ENCODE peak calls at places on chromosomes 16 and 17, in nine cellular contexts. E is kidney, D is BE2C, W is body of pancreas, N is tibial nerve, O is epithelial cell of esophagus, J is IMR-90, F is fibroblast of pulmonary artery, K is ovary. R is an unnamed sample.

GRCh38 chr16:88638323-88639230 is at the start of gene IL17C:
- DNase-seq in E (no peak), J (no peak), K (no peak), N (no peak), W (peak; percentile 80), F (no peak), D (no peak), O (peak; percentile 30), R (no peak)

GRCh38 chr17:29143894-29144293 is 36.3 kb downstream of the MYO18A start:
- DNase-seq in W (no peak), E (no peak), F (no peak), N (no peak), D (peak; percentile 75), J (peak; percentile 28), K (no peak), O (no peak), R (no peak)

GRCh38 chr17:55722742-55723487 is at the start of gene TMEM100:
- DNase-seq in E (no peak), W (no peak), F (peak; percentile 86), K (peak; percentile 66), O (no peak), D (peak; percentile 51), N (peak; percentile 57), J (peak; percentile 78), R (no peak)

GRCh38 chr16:9904526-9904925 is 277.7 kb downstream of the GRIN2A start:
- DNase-seq in O (no peak), N (no peak), F (no peak), D (no peak), W (no peak), E (no peak), K (no peak), J (no peak), R (no peak)

GRCh38 chr17:51347851-51348584 is 87.7 kb downstream of the UTP18 start:
- DNase-seq in O (no peak), K (no peak), F (no peak), N (no peak), E (no peak), D (no peak), W (no peak), J (no peak), R (no peak)

GRCh38 chr17:12566281-12567002 is 99.2 kb upstream of the MYOCD start:
- DNase-seq in N (no peak), O (no peak), W (no peak), D (no peak), F (no peak), K (no peak), E (no peak), J (no peak), R (no peak)

GRCh38 chr16:48605518-48606110 is 4.4 kb downstream of the N4BP1 start:
- DNase-seq in N (no peak), J (no peak), W (no peak), F (peak; percentile 30), E (no peak), D (no peak), O (peak; percentile 76), K (no peak), R (no peak)

GRCh38 chr17:64131606-64132270 is 1.8 kb upstream of the ERN1 start:
- DNase-seq in O (no peak), F (no peak), W (no peak), J (no peak), K (no peak), E (no peak), D (no peak), N (no peak), R (no peak)

GRCh38 chr17:16013943-16014407 is 14.4 kb downstream of the TTC19 start:
- DNase-seq in D (peak; percentile 16), N (no peak), J (peak; percentile 91), F (peak; percentile 91), K (no peak), E (no peak), O (peak; percentile 75), W (no peak), R (no peak)

GRCh38 chr17:76034433-76035185 is 7.5 kb upstream of the EVPL start:
- DNase-seq in K (no peak), E (no peak), O (no peak), D (no peak), F (no peak), N (no peak), W (no peak), J (no peak), R (no peak)

GRCh38 chr17:4859816-4860625 is 26.9 kb downstream of the MINK1 start:
- DNase-seq in D (no peak), O (no peak), N (no peak), F (peak; percentile 33), K (no peak), E (no peak), W (no peak), J (no peak), R (no peak)

GRCh38 chr16:57700801-57701551 is 6.4 kb downstream of the DRC7 start:
- DNase-seq in J (no peak), W (no peak), D (no peak), O (no peak), K (no peak), F (no peak), N (no peak), E (no peak), R (no peak)

GRCh38 chr17:67992541-67993152 is 3.6 kb downstream of the C17orf58 start:
- DNase-seq in F (peak; percentile 57), E (no peak), K (no peak), O (no peak), D (no peak), J (no peak), W (peak; percentile 19), N (no peak), R (no peak)

GRCh38 chr16:55503726-55504553 is 4.9 kb upstream of the LPCAT2 start:
- DNase-seq in E (no peak), F (no peak), D (no peak), J (no peak), O (no peak), W (no peak), K (no peak), N (no peak), R (no peak)

GRCh38 chr16:29791845-29792797 is 1.6 kb downstream of the KIF22 start:
- DNase-seq in N (no peak), W (no peak), D (no peak), J (no peak), K (no peak), O (no peak), F (no peak), E (no peak), R (no peak)

GRCh38 chr16:54931757-54932660 is 1.3 kb downstream of the IRX5 start:
- DNase-seq in F (no peak), D (no peak), N (no peak), O (peak; percentile 48), W (no peak), E (peak; percentile 73), K (no peak), J (no peak), R (peak; percentile 82)

GRCh38 chr16:65700599-65700998 is 578.7 kb upstream of the CDH11 start:
- DNase-seq in E (no peak), D (no peak), K (no peak), O (no peak), F (peak; percentile 53), N (no peak), J (no peak), W (no peak), R (no peak)

GRCh38 chr16:65702707-65703402 is 581.0 kb upstream of the CDH11 start:
- DNase-seq in O (no peak), E (no peak), D (peak; percentile 35), N (no peak), F (no peak), W (no peak), J (no peak), K (no peak), R (no peak)

GRCh38 chr16:65698943-65699342 is 577.1 kb upstream of the CDH11 start:
- DNase-seq in F (peak; percentile 54), O (no peak), D (no peak), J (no peak), N (no peak), E (no peak), W (no peak), K (no peak), R (no peak)

GRCh38 chr16:65710107-65710506 is 588.2 kb upstream of the CDH11 start:
- DNase-seq in K (no peak), D (no peak), N (no peak), W (no peak), O (no peak), E (no peak), J (no peak), F (no peak), R (no peak)

DNA sequence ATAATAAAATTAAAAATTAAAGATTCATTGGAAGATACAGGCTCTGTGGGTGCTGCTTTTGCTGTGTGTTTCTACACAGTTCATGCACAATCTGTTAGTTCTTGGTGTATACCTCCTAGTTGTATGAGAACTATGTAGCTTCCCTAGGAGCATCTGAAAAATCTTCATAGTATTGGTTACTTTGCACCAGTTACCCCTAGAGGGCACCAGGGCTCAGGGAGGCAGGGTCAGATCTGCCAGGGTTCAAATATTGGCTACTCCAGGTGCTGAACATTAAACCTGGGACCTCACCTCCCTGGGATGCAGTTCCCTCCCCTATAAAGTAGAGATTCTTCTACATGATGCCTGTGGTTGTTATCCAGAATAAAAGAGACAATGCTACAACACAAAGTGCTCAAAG is 583.0 kb upstream of the CDH11 start:
- DNase-seq in J (no peak), D (peak; percentile 24), O (peak; percentile 14), K (no peak), E (no peak), W (no peak), F (no peak), N (no peak), R (no peak)
- TF ChIP-seq CTCF in J (no peak), D (peak; percentile 57), O (peak; percentile 46), K (no peak), E (peak; percentile 5), W (no peak), F (peak; percentile 41), N (no peak), R (peak; percentile 33)

GRCh38 chr16:56628486-56629035 is 3.0 kb downstream of the MT1E start:
- DNase-seq in O (peak; percentile 36), K (peak; percentile 22), W (peak; percentile 18), N (no peak), F (no peak), D (no peak), E (no peak), J (no peak), R (no peak)
- TF ChIP-seq CTCF in O (no peak), K (no peak), W (no peak), N (no peak), F (no peak), D (no peak), E (no peak), J (no peak), R (no peak)

DNA sequence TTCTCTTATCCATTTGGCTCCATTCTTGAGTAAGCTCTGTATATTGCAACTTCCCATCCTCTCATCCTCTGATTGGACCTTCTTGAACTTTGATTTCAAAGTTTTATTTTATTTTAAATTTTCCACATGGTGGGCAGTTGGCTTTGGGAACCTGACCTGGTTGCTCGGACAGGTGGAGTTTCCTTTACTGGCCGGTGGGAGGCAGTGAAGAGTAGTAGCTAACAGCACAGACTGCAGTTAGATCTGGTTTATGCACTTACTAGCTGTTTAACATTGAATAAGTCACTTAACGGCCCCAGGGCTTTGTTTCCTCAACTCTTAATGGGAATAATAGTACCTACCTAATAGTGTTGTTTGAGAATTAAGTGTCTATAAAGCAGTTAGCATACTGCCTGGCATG is 92.8 kb downstream of the GPR139 start:
- DNase-seq in E (no peak), W (peak; percentile 18), F (peak; percentile 10), O (no peak), N (no peak), K (no peak), J (peak; percentile 3), D (peak; percentile 26), R (no peak)
- TF ChIP-seq CTCF in E (peak; percentile 19), W (no peak), F (peak; percentile 42), O (peak; percentile 8), N (no peak), K (no peak), J (peak; percentile 30), D (peak; percentile 54), R (peak; percentile 15)

GRCh38 chr16:11345040-11345862 is at the start of gene RMI2:
- DNase-seq in D (peak; percentile 98), K (peak; percentile 97), O (peak; percentile 97), W (peak; percentile 97), J (peak; percentile 93), N (peak; percentile 94), E (peak; percentile 98), F (peak; percentile 96), R (peak; percentile 98)
- TF ChIP-seq CTCF in D (no peak), K (no peak), O (no peak), W (no peak), J (no peak), N (peak; percentile 46), E (no peak), F (no peak), R (no peak)